ENCODE peak calls at places on chromosomes 11 and 22, in six cellular contexts. O is IMR-90, F is H9, B is H1, G is mesendoderm, R is neuronal stem cell. X is an unnamed sample.

GRCh38 chr11:117923773-117924172 is 5.4 kb downstream of the TMPRSS13 start:
- DNase-seq in O (no peak), F (no peak), B (no peak), G (peak), R (no peak), X (no peak)

GRCh38 chr22:27667121-27667843 is 134.3 kb downstream of the MN1 start:
- DNase-seq in O (no peak), F (no peak), B (no peak), G (peak), R (no peak), X (no peak)

GRCh38 chr22:23026777-23027176 is 43.5 kb upstream of the GNAZ start:
- DNase-seq in O (no peak), F (no peak), B (no peak), G (no peak), R (no peak), X (no peak)

GRCh38 chr22:27879923-27880322 is 39.1 kb downstream of the PITPNB start:
- DNase-seq in O (peak), F (no peak), B (no peak), G (peak), R (no peak), X (peak)

GRCh38 chr22:36809351-36809750 is 7.5 kb downstream of the PVALB start:
- DNase-seq in O (no peak), F (no peak), B (no peak), G (no peak), R (no peak), X (no peak)

GRCh38 chr11:111441443-111441842 is 62.4 kb upstream of the POU2AF1 start:
- DNase-seq in O (peak), F (no peak), B (no peak), G (no peak), R (no peak), X (peak)

GRCh38 chr11:60235318-60235717 is 7.6 kb downstream of the MS4A4E start:
- DNase-seq in O (no peak), F (no peak), B (no peak), G (no peak), R (no peak), X (no peak)

GRCh38 chr11:27204527-27204926 is 158.5 kb downstream of the CCDC34 start:
- DNase-seq in O (no peak), F (peak), B (peak), G (no peak), R (no peak), X (no peak)

GRCh38 chr22:46462726-46463371 is 74.6 kb downstream of the CELSR1 start:
- DNase-seq in O (peak), F (no peak), B (no peak), G (no peak), R (no peak), X (peak)

GRCh38 chr11:61170566-61170965 is 9.3 kb upstream of the VPS37C start:
- DNase-seq in O (no peak), F (no peak), B (no peak), G (no peak), R (no peak), X (no peak)

GRCh38 chr11:120880791-120881190 is 143.1 kb upstream of the TBCEL start:
- DNase-seq in O (no peak), F (no peak), B (no peak), G (no peak), R (no peak), X (no peak)

GRCh38 chr22:48736593-48737460 is 1090.8 kb downstream of the BRD1 start:
- DNase-seq in O (no peak), F (no peak), B (no peak), G (no peak), R (no peak), X (no peak)

GRCh38 chr11:69491071-69492031 is 9.9 kb downstream of the LINC01488 start:
- DNase-seq in O (no peak), F (no peak), B (no peak), G (no peak), R (no peak), X (no peak)

GRCh38 chr22:35944458-35944857 is 84.2 kb downstream of the RBFOX2 start:
- DNase-seq in O (no peak), F (no peak), B (no peak), G (no peak), R (no peak), X (no peak)

GRCh38 chr22:48939441-48940265 is 888.0 kb downstream of the BRD1 start:
- DNase-seq in O (no peak), F (no peak), B (peak), G (no peak), R (no peak), X (no peak)

GRCh38 chr22:47354668-47355387 is 592.4 kb downstream of the TBC1D22A start:
- DNase-seq in O (no peak), F (no peak), B (no peak), G (no peak), R (no peak), X (no peak)

GRCh38 chr22:41907436-41908401 is 7.2 kb downstream of the SHISA8 start:
- DNase-seq in O (peak), F (peak), B (no peak), G (no peak), R (no peak), X (no peak)

GRCh38 chr11:70558651-70559050 is 160.3 kb downstream of the CTTN start:
- DNase-seq in O (no peak), F (no peak), B (no peak), G (no peak), R (no peak), X (no peak)

GRCh38 chr11:35247428-35247827 is 108.5 kb downstream of the CD44 start:
- DNase-seq in O (no peak), F (no peak), B (no peak), G (no peak), R (no peak), X (no peak)

GRCh38 chr11:34150494-34151151 is 45.2 kb downstream of the NAT10 start:
- DNase-seq in O (no peak), F (no peak), B (no peak), G (no peak), R (no peak), X (no peak)

GRCh38 chr11:86984701-86985100 is 29.5 kb upstream of the FZD4 start:
- DNase-seq in O (no peak), F (no peak), B (no peak), G (no peak), R (no peak), X (no peak)

GRCh38 chr11:11416502-11416901 is 63.5 kb upstream of the CSNK2A3 start:
- DNase-seq in O (peak), F (no peak), B (no peak), G (no peak), R (no peak), X (peak)

GRCh38 chr11:75759832-75760231 is 8.7 kb upstream of the DGAT2 start:
- DNase-seq in O (no peak), F (no peak), B (no peak), G (no peak), R (no peak), X (no peak)

GRCh38 chr22:24965822-24966626 is 13.5 kb downstream of the KIAA1671 start:
- DNase-seq in O (no peak), F (no peak), B (no peak), G (no peak), R (no peak), X (no peak)
- H2AK5ac ChIP-seq in O (no peak), F (no peak), B (peak), G (peak), R (peak), X (no peak)

DNA sequence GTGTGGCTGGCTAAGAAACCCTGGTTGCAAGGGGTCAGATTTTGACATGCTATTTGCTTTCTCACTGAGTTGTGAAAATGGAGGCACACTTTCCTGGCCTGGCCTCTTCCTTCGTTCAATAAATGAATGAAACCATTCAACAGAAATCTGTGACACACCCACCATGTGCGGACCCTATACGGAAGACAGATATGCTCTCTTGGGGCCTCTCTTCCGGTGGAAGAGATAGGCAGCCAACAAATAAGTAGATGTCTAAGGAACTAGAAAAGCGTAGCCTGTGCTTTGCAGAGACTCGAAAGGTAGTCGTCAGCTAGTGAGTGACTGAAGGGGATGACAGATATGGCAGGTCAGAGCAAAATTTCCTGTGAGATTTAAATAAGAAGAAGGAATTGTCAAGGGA is 5.3 kb downstream of the KCNQ1OT1 start:
- DNase-seq in O (no peak), F (peak), B (no peak), G (no peak), R (no peak), X (no peak)
- H2BK15ac ChIP-seq in O (no peak), F (no peak), B (no peak), G (no peak), R (no peak), X (no peak)

GRCh38 chr11:128465531-128465930 is 121.8 kb downstream of the ETS1 start:
- DNase-seq in O (no peak), F (no peak), B (no peak), G (no peak), R (no peak), X (no peak)

GRCh38 chr11:128468106-128468505 is 119.3 kb downstream of the ETS1 start:
- DNase-seq in O (no peak), F (no peak), B (no peak), G (no peak), R (no peak), X (no peak)

GRCh38 chr11:128467610-128468041 is 119.7 kb downstream of the ETS1 start:
- DNase-seq in O (peak), F (no peak), B (no peak), G (peak), R (no peak), X (peak)

GRCh38 chr11:128465946-128466688 is 121.2 kb downstream of the ETS1 start:
- DNase-seq in O (no peak), F (no peak), B (no peak), G (no peak), R (no peak), X (no peak)

GRCh38 chr11:128467041-128467440 is 120.3 kb downstream of the ETS1 start:
- DNase-seq in O (no peak), F (no peak), B (no peak), G (no peak), R (no peak), X (no peak)
- H2AK5ac ChIP-seq in O (peak), F (no peak), B (no peak), G (no peak), R (no peak), X (peak)

GRCh38 chr11:47280099-47280498 is 10.2 kb downstream of the MADD start:
- DNase-seq in O (no peak), F (no peak), B (no peak), G (no peak), R (no peak), X (no peak)

GRCh38 chr11:47278058-47278457 is 8.1 kb downstream of the MADD start:
- DNase-seq in O (no peak), F (no peak), B (no peak), G (no peak), R (no peak), X (no peak)

GRCh38 chr11:47280860-47281259 is 10.9 kb downstream of the MADD start:
- DNase-seq in O (no peak), F (no peak), B (no peak), G (no peak), R (no peak), X (no peak)

GRCh38 chr11:47276923-47277322 is 7.0 kb downstream of the MADD start:
- DNase-seq in O (no peak), F (no peak), B (no peak), G (no peak), R (no peak), X (no peak)

GRCh38 chr11:47278769-47279168 is 8.8 kb downstream of the MADD start:
- DNase-seq in O (no peak), F (no peak), B (no peak), G (no peak), R (no peak), X (no peak)
- H2BK15ac ChIP-seq in O (no peak), F (no peak), B (no peak), G (no peak), R (no peak), X (no peak)

GRCh38 chr22:30289126-30289979 is at the start of gene CASTOR1:
- DNase-seq in O (peak), F (peak), B (peak), G (peak), R (peak), X (peak)
- H2AK5ac ChIP-seq in O (peak), F (no peak), B (no peak), G (no peak), R (peak), X (peak)

GRCh38 chr22:39669432-39669831 is 98.9 kb downstream of the CACNA1I start:
- DNase-seq in O (no peak), F (no peak), B (no peak), G (no peak), R (no peak), X (no peak)
- H2BK15ac ChIP-seq in O (no peak), F (no peak), B (no peak), G (no peak), R (no peak), X (no peak)

GRCh38 chr11:46296520-46297448 is 19.3 kb downstream of the CREB3L1 start:
- DNase-seq in O (peak), F (peak), B (peak), G (peak), R (peak), X (peak)
- H2AK5ac ChIP-seq in O (peak), F (no peak), B (peak), G (peak), R (peak), X (peak)

GRCh38 chr11:84234462-84235202 is 948.5 kb upstream of the CCDC90B start:
- DNase-seq in O (no peak), F (no peak), B (no peak), G (peak), R (no peak), X (no peak)
- H2BK15ac ChIP-seq in O (no peak), F (no peak), B (no peak), G (no peak), R (no peak), X (no peak)